ENCODE peak calls at places on chromosome 1, in nine cellular contexts. One of them, this sample, is unnamed.

GRCh38 chr1:205071028-205071409 is 13.2 kb downstream of the TMEM81 start:
- DNase-seq in prostate gland: no peak
- DNase-seq in fibroblast of pulmonary artery: no peak
- DNase-seq in lung: no peak
- DNase-seq in astrocyte: no peak
- DNase-seq in substantia nigra: no peak
- DNase-seq in activated T-cell treated with anti-CD3 and anti-CD28 coated beads, Interleukin-2, amount 50 U/mL, for 1 hour: no peak
- DNase-seq in stimulated activated CD4-positive, alpha-beta T cell treated with anti-CD3 and anti-CD28 coated beads, Interleukin-12 subunit alpha, Interleukin-12 subunit beta, amount 100 ng/mL, for 4 hours: no peak
- DNase-seq in AML-193: no peak
- DNase-seq in this sample: no peak

GRCh38 chr1:51557168-51557567 is 38.1 kb upstream of the EPS15 start:
- DNase-seq in prostate gland: no peak
- DNase-seq in fibroblast of pulmonary artery: no peak
- DNase-seq in lung: no peak
- DNase-seq in astrocyte: no peak
- DNase-seq in substantia nigra: no peak
- DNase-seq in activated T-cell treated with anti-CD3 and anti-CD28 coated beads, Interleukin-2, amount 50 U/mL, for 1 hour: no peak
- DNase-seq in stimulated activated CD4-positive, alpha-beta T cell treated with anti-CD3 and anti-CD28 coated beads, Interleukin-12 subunit alpha, Interleukin-12 subunit beta, amount 100 ng/mL, for 4 hours: no peak
- DNase-seq in AML-193: no peak
- DNase-seq in this sample: no peak

GRCh38 chr1:220077887-220078286 is 11.7 kb downstream of the BPNT1 start:
- DNase-seq in prostate gland: no peak
- DNase-seq in fibroblast of pulmonary artery: no peak
- DNase-seq in lung: no peak
- DNase-seq in astrocyte: no peak
- DNase-seq in substantia nigra: no peak
- DNase-seq in activated T-cell treated with anti-CD3 and anti-CD28 coated beads, Interleukin-2, amount 50 U/mL, for 1 hour: no peak
- DNase-seq in stimulated activated CD4-positive, alpha-beta T cell treated with anti-CD3 and anti-CD28 coated beads, Interleukin-12 subunit alpha, Interleukin-12 subunit beta, amount 100 ng/mL, for 4 hours: no peak
- DNase-seq in AML-193: no peak
- DNase-seq in this sample: no peak

GRCh38 chr1:28233264-28233606 is 406 bp upstream of the DNAJC8 start:
- DNase-seq in prostate gland: no peak
- DNase-seq in fibroblast of pulmonary artery: no peak
- DNase-seq in lung: no peak
- DNase-seq in astrocyte: no peak
- DNase-seq in substantia nigra: no peak
- DNase-seq in activated T-cell treated with anti-CD3 and anti-CD28 coated beads, Interleukin-2, amount 50 U/mL, for 1 hour: no peak
- DNase-seq in stimulated activated CD4-positive, alpha-beta T cell treated with anti-CD3 and anti-CD28 coated beads, Interleukin-12 subunit alpha, Interleukin-12 subunit beta, amount 100 ng/mL, for 4 hours: no peak
- DNase-seq in AML-193: no peak
- DNase-seq in this sample: no peak

GRCh38 chr1:201379733-201380242 is 2.3 kb upstream of the TNNT2 start:
- DNase-seq in prostate gland: no peak
- DNase-seq in fibroblast of pulmonary artery: no peak
- DNase-seq in lung: no peak
- DNase-seq in astrocyte: no peak
- DNase-seq in substantia nigra: no peak
- DNase-seq in activated T-cell treated with anti-CD3 and anti-CD28 coated beads, Interleukin-2, amount 50 U/mL, for 1 hour: no peak
- DNase-seq in stimulated activated CD4-positive, alpha-beta T cell treated with anti-CD3 and anti-CD28 coated beads, Interleukin-12 subunit alpha, Interleukin-12 subunit beta, amount 100 ng/mL, for 4 hours: no peak
- DNase-seq in AML-193: no peak
- DNase-seq in this sample: no peak

GRCh38 chr1:7684132-7684531 is 87.0 kb upstream of the VAMP3 start:
- DNase-seq in prostate gland: no peak
- DNase-seq in fibroblast of pulmonary artery: no peak
- DNase-seq in lung: no peak
- DNase-seq in astrocyte: no peak
- DNase-seq in substantia nigra: no peak
- DNase-seq in activated T-cell treated with anti-CD3 and anti-CD28 coated beads, Interleukin-2, amount 50 U/mL, for 1 hour: no peak
- DNase-seq in stimulated activated CD4-positive, alpha-beta T cell treated with anti-CD3 and anti-CD28 coated beads, Interleukin-12 subunit alpha, Interleukin-12 subunit beta, amount 100 ng/mL, for 4 hours: no peak
- DNase-seq in AML-193: no peak
- DNase-seq in this sample: no peak

GRCh38 chr1:171913385-171913784 is 72.1 kb downstream of the DNM3 start:
- DNase-seq in prostate gland: peak; percentile 23
- DNase-seq in fibroblast of pulmonary artery: peak; percentile 57
- DNase-seq in lung: no peak
- DNase-seq in astrocyte: no peak
- DNase-seq in substantia nigra: no peak
- DNase-seq in activated T-cell treated with anti-CD3 and anti-CD28 coated beads, Interleukin-2, amount 50 U/mL, for 1 hour: no peak
- DNase-seq in stimulated activated CD4-positive, alpha-beta T cell treated with anti-CD3 and anti-CD28 coated beads, Interleukin-12 subunit alpha, Interleukin-12 subunit beta, amount 100 ng/mL, for 4 hours: no peak
- DNase-seq in AML-193: peak; percentile 22
- DNase-seq in this sample: no peak

GRCh38 chr1:213684454-213684853 is 303.3 kb upstream of the PROX1 start:
- DNase-seq in prostate gland: no peak
- DNase-seq in fibroblast of pulmonary artery: no peak
- DNase-seq in lung: no peak
- DNase-seq in astrocyte: no peak
- DNase-seq in substantia nigra: no peak
- DNase-seq in activated T-cell treated with anti-CD3 and anti-CD28 coated beads, Interleukin-2, amount 50 U/mL, for 1 hour: no peak
- DNase-seq in stimulated activated CD4-positive, alpha-beta T cell treated with anti-CD3 and anti-CD28 coated beads, Interleukin-12 subunit alpha, Interleukin-12 subunit beta, amount 100 ng/mL, for 4 hours: no peak
- DNase-seq in AML-193: no peak
- DNase-seq in this sample: no peak

GRCh38 chr1:10943991-10944730 is 68.3 kb upstream of the TARDBP start:
- DNase-seq in prostate gland: peak; percentile 44
- DNase-seq in fibroblast of pulmonary artery: peak; percentile 25
- DNase-seq in lung: no peak
- DNase-seq in astrocyte: peak; percentile 16
- DNase-seq in substantia nigra: no peak
- DNase-seq in activated T-cell treated with anti-CD3 and anti-CD28 coated beads, Interleukin-2, amount 50 U/mL, for 1 hour: no peak
- DNase-seq in stimulated activated CD4-positive, alpha-beta T cell treated with anti-CD3 and anti-CD28 coated beads, Interleukin-12 subunit alpha, Interleukin-12 subunit beta, amount 100 ng/mL, for 4 hours: no peak
- DNase-seq in AML-193: no peak
- DNase-seq in this sample: peak; percentile 18

GRCh38 chr1:14262582-14262981 is 335.9 kb upstream of the KAZN start:
- DNase-seq in prostate gland: no peak
- DNase-seq in fibroblast of pulmonary artery: no peak
- DNase-seq in lung: no peak
- DNase-seq in astrocyte: no peak
- DNase-seq in substantia nigra: no peak
- DNase-seq in activated T-cell treated with anti-CD3 and anti-CD28 coated beads, Interleukin-2, amount 50 U/mL, for 1 hour: no peak
- DNase-seq in stimulated activated CD4-positive, alpha-beta T cell treated with anti-CD3 and anti-CD28 coated beads, Interleukin-12 subunit alpha, Interleukin-12 subunit beta, amount 100 ng/mL, for 4 hours: no peak
- DNase-seq in AML-193: no peak
- DNase-seq in this sample: no peak